ENCODE peak calls at places on chromosomes 13 and 19, in five cellular contexts. One of them, this sample, is unnamed.

GRCh38 chr13:35255241-35255640 is 221.2 kb downstream of the MAB21L1 start:
- DNase-seq in aorta: no peak
- DNase-seq in mammary epithelial cell: peak
- DNase-seq in tibial artery: no peak
- DNase-seq in transverse colon: no peak
- DNase-seq in this sample: no peak

GRCh38 chr13:50080158-50080855 is 65.1 kb downstream of the KCNRG start:
- DNase-seq in mammary epithelial cell: peak
- DNase-seq in tibial artery: peak
- DNase-seq in transverse colon: peak
- DNase-seq in aorta: no peak
- DNase-seq in this sample: peak

GRCh38 chr13:84543976-84544375 is 661.7 kb upstream of the SLITRK1 start:
- DNase-seq in tibial artery: no peak
- DNase-seq in transverse colon: no peak
- DNase-seq in mammary epithelial cell: no peak
- DNase-seq in aorta: no peak
- DNase-seq in this sample: no peak

GRCh38 chr13:96172066-96172465 is 82.2 kb downstream of the HS6ST3 start:
- DNase-seq in aorta: no peak
- DNase-seq in tibial artery: no peak
- DNase-seq in mammary epithelial cell: peak
- DNase-seq in transverse colon: no peak
- DNase-seq in this sample: no peak

GRCh38 chr13:50156722-50157121 is 141.5 kb downstream of the KCNRG start:
- DNase-seq in tibial artery: no peak
- DNase-seq in transverse colon: no peak
- DNase-seq in mammary epithelial cell: no peak
- DNase-seq in aorta: no peak
- DNase-seq in this sample: no peak

GRCh38 chr13:28922341-28922740 is 102.2 kb downstream of the MTUS2 start:
- DNase-seq in tibial artery: no peak
- DNase-seq in aorta: no peak
- DNase-seq in transverse colon: no peak
- DNase-seq in mammary epithelial cell: no peak
- DNase-seq in this sample: no peak

GRCh38 chr13:47672982-47673670 is 327.9 kb downstream of the SUCLA2 start:
- DNase-seq in transverse colon: no peak
- DNase-seq in tibial artery: no peak
- DNase-seq in mammary epithelial cell: peak
- DNase-seq in aorta: no peak
- DNase-seq in this sample: no peak

GRCh38 chr13:103547914-103548313 is 481.7 kb upstream of the SLC10A2 start:
- DNase-seq in mammary epithelial cell: peak
- DNase-seq in transverse colon: no peak
- DNase-seq in aorta: no peak
- DNase-seq in tibial artery: no peak
- DNase-seq in this sample: no peak

GRCh38 chr13:45373116-45373606 is 32.2 kb upstream of the TPT1 start:
- DNase-seq in transverse colon: peak
- DNase-seq in aorta: no peak
- DNase-seq in tibial artery: no peak
- DNase-seq in mammary epithelial cell: no peak
- DNase-seq in this sample: peak

GRCh38 chr19:39941615-39942507 is 7.4 kb upstream of the FCGBP start:
- DNase-seq in mammary epithelial cell: peak
- DNase-seq in transverse colon: peak
- DNase-seq in aorta: no peak
- DNase-seq in tibial artery: no peak
- DNase-seq in this sample: no peak

GRCh38 chr13:73428137-73428536 is 369.3 kb downstream of the KLF5 start:
- DNase-seq in aorta: no peak
- DNase-seq in mammary epithelial cell: peak
- DNase-seq in transverse colon: no peak
- DNase-seq in tibial artery: no peak
- DNase-seq in this sample: no peak

GRCh38 chr19:16638666-16639065 is 10.7 kb upstream of the MED26 start:
- DNase-seq in tibial artery: no peak
- DNase-seq in transverse colon: no peak
- DNase-seq in aorta: no peak
- DNase-seq in mammary epithelial cell: no peak
- DNase-seq in this sample: no peak

GRCh38 chr19:49347191-49347590 is 12.0 kb downstream of the CD37 start:
- DNase-seq in transverse colon: no peak
- DNase-seq in mammary epithelial cell: no peak
- DNase-seq in tibial artery: no peak
- DNase-seq in aorta: no peak
- DNase-seq in this sample: no peak

GRCh38 chr13:46495066-46495465 is 57.9 kb upstream of the LRCH1 start:
- DNase-seq in transverse colon: no peak
- DNase-seq in mammary epithelial cell: no peak
- DNase-seq in tibial artery: no peak
- DNase-seq in aorta: no peak
- DNase-seq in this sample: no peak

GRCh38 chr19:40200352-40201099 is 9.3 kb downstream of the MAP3K10 start:
- DNase-seq in aorta: no peak
- DNase-seq in mammary epithelial cell: peak
- DNase-seq in transverse colon: no peak
- DNase-seq in tibial artery: no peak
- DNase-seq in this sample: no peak

GRCh38 chr13:40961224-40961623 is 57.9 kb downstream of the ELF1 start:
- DNase-seq in tibial artery: no peak
- DNase-seq in aorta: no peak
- DNase-seq in transverse colon: no peak
- DNase-seq in mammary epithelial cell: no peak
- DNase-seq in this sample: no peak

GRCh38 chr13:36920612-36921185 is 661 bp upstream of the SMAD9 start:
- DNase-seq in aorta: no peak
- DNase-seq in transverse colon: no peak
- DNase-seq in mammary epithelial cell: no peak
- DNase-seq in tibial artery: no peak
- DNase-seq in this sample: no peak

GRCh38 chr13:94595006-94595942 is 678 bp downstream of the TGDS start:
- DNase-seq in tibial artery: no peak
- DNase-seq in aorta: peak
- DNase-seq in transverse colon: peak
- DNase-seq in mammary epithelial cell: peak
- DNase-seq in this sample: peak

GRCh38 chr13:102517959-102518358 is 78.8 kb upstream of the TPP2 start:
- DNase-seq in aorta: no peak
- DNase-seq in transverse colon: no peak
- DNase-seq in mammary epithelial cell: peak
- DNase-seq in tibial artery: no peak
- DNase-seq in this sample: no peak

GRCh38 chr19:35936738-35937268 is 629 bp downstream of the LRFN3 start:
- DNase-seq in mammary epithelial cell: no peak
- DNase-seq in tibial artery: no peak
- DNase-seq in aorta: no peak
- DNase-seq in transverse colon: no peak
- DNase-seq in this sample: no peak

GRCh38 chr13:51818771-51819511 is 15.0 kb upstream of the DHRS12 start:
- DNase-seq in mammary epithelial cell: peak
- DNase-seq in tibial artery: peak
- DNase-seq in aorta: peak
- DNase-seq in transverse colon: no peak
- DNase-seq in this sample: no peak

GRCh38 chr19:45215391-45216191 is 29.6 kb downstream of the EXOC3L2 start:
- DNase-seq in aorta: peak
- DNase-seq in mammary epithelial cell: peak
- DNase-seq in transverse colon: no peak
- DNase-seq in tibial artery: no peak
- DNase-seq in this sample: no peak

GRCh38 chr19:48321622-48322591 is 3.4 kb upstream of the EMP3 start:
- DNase-seq in transverse colon: peak
- DNase-seq in tibial artery: peak
- DNase-seq in mammary epithelial cell: peak
- DNase-seq in aorta: peak
- DNase-seq in this sample: peak

GRCh38 chr19:49132974-49133609 is 13.7 kb downstream of the PPFIA3 start:
- DNase-seq in tibial artery: no peak
- DNase-seq in mammary epithelial cell: no peak
- DNase-seq in aorta: no peak
- DNase-seq in transverse colon: peak
- DNase-seq in this sample: peak

GRCh38 chr13:73984201-73984600 is 150.0 kb downstream of the KLF12 start:
- DNase-seq in mammary epithelial cell: no peak
- DNase-seq in tibial artery: no peak
- DNase-seq in aorta: no peak
- DNase-seq in transverse colon: no peak
- DNase-seq in this sample: no peak

GRCh38 chr19:950352-951066 is 24.7 kb downstream of the ARID3A start:
- DNase-seq in tibial artery: no peak
- DNase-seq in transverse colon: no peak
- DNase-seq in aorta: no peak
- DNase-seq in mammary epithelial cell: no peak
- DNase-seq in this sample: no peak

GRCh38 chr19:6415592-6416190 is 8.9 kb downstream of the KHSRP start:
- DNase-seq in aorta: no peak
- DNase-seq in mammary epithelial cell: no peak
- DNase-seq in tibial artery: no peak
- DNase-seq in transverse colon: no peak
- DNase-seq in this sample: no peak

GRCh38 chr13:52848455-52849190 is at the start of gene PCDH8:
- DNase-seq in aorta: peak
- DNase-seq in tibial artery: no peak
- DNase-seq in transverse colon: no peak
- DNase-seq in mammary epithelial cell: no peak
- DNase-seq in this sample: no peak

GRCh38 chr13:75458696-75459422 is 23.1 kb downstream of the TBC1D4 start:
- DNase-seq in transverse colon: peak
- DNase-seq in tibial artery: no peak
- DNase-seq in aorta: no peak
- DNase-seq in mammary epithelial cell: peak
- DNase-seq in this sample: peak

GRCh38 chr13:68347220-68347619 is 1117.1 kb upstream of the PCDH9 start:
- DNase-seq in aorta: no peak
- DNase-seq in transverse colon: no peak
- DNase-seq in tibial artery: no peak
- DNase-seq in mammary epithelial cell: no peak
- DNase-seq in this sample: no peak
- H3K27ac ChIP-seq in aorta: no peak
- H3K27ac ChIP-seq in transverse colon: no peak
- H3K27ac ChIP-seq in tibial artery: no peak
- H3K27ac ChIP-seq in mammary epithelial cell: no peak
- H3K27ac ChIP-seq in this sample: no peak

DNA sequence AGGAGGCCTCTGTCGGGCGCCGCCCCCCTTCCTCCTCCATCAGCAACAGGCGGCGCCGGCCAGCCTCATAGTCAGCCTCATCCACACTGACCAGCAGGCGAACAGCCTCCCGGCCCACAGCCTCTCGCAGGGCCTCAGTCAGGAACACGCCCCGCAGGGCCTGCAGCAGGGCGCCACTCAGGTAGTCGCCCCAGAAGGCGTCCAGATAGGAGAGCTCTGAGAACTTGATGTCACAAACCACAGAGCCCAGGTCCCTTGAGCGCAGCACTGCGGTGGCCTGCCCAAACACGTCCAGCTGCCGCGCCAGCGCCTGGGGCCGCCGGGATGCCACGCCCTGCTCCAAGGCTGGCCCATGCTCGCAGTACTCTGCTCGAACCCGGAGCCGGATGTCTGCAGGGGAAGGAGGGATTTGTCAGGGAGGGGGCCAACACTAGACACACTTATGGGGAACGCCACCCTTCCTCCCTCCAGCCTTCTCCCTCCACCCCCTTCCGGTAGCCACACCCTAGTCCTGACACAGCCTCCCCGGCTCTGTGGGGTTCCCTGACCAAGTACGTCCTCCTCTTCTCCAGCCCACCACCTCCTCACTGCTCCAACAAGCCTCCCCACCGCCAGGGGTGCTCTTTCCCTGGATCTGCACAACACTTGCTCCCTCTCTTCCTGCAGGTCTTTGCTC is 17.9 kb downstream of the DEDD2 start:
- DNase-seq in mammary epithelial cell: peak
- DNase-seq in aorta: peak
- DNase-seq in tibial artery: no peak
- DNase-seq in transverse colon: peak
- DNase-seq in this sample: no peak
- H3K27ac ChIP-seq in mammary epithelial cell: peak
- H3K27ac ChIP-seq in aorta: no peak
- H3K27ac ChIP-seq in tibial artery: no peak
- H3K27ac ChIP-seq in transverse colon: peak
- H3K27ac ChIP-seq in this sample: peak

GRCh38 chr19:11256189-11256588 is 6.1 kb downstream of the DOCK6 start:
- DNase-seq in mammary epithelial cell: no peak
- DNase-seq in transverse colon: no peak
- DNase-seq in tibial artery: no peak
- DNase-seq in aorta: no peak
- DNase-seq in this sample: no peak

GRCh38 chr19:11254662-11255061 is 7.7 kb downstream of the DOCK6 start:
- DNase-seq in aorta: no peak
- DNase-seq in tibial artery: no peak
- DNase-seq in transverse colon: no peak
- DNase-seq in mammary epithelial cell: no peak
- DNase-seq in this sample: no peak

GRCh38 chr19:11251650-11252314 is 10.5 kb downstream of the DOCK6 start:
- DNase-seq in transverse colon: no peak
- DNase-seq in aorta: no peak
- DNase-seq in mammary epithelial cell: no peak
- DNase-seq in tibial artery: no peak
- DNase-seq in this sample: no peak

GRCh38 chr19:11251217-11251616 is 11.1 kb downstream of the DOCK6 start:
- DNase-seq in aorta: no peak
- DNase-seq in tibial artery: no peak
- DNase-seq in mammary epithelial cell: no peak
- DNase-seq in transverse colon: no peak
- DNase-seq in this sample: no peak

GRCh38 chr19:11252665-11253355 is 9.5 kb downstream of the DOCK6 start:
- DNase-seq in mammary epithelial cell: no peak
- DNase-seq in transverse colon: no peak
- DNase-seq in aorta: no peak
- DNase-seq in tibial artery: no peak
- DNase-seq in this sample: no peak
- H3K27ac ChIP-seq in mammary epithelial cell: no peak
- H3K27ac ChIP-seq in transverse colon: peak
- H3K27ac ChIP-seq in aorta: no peak
- H3K27ac ChIP-seq in tibial artery: no peak
- H3K27ac ChIP-seq in this sample: no peak

DNA sequence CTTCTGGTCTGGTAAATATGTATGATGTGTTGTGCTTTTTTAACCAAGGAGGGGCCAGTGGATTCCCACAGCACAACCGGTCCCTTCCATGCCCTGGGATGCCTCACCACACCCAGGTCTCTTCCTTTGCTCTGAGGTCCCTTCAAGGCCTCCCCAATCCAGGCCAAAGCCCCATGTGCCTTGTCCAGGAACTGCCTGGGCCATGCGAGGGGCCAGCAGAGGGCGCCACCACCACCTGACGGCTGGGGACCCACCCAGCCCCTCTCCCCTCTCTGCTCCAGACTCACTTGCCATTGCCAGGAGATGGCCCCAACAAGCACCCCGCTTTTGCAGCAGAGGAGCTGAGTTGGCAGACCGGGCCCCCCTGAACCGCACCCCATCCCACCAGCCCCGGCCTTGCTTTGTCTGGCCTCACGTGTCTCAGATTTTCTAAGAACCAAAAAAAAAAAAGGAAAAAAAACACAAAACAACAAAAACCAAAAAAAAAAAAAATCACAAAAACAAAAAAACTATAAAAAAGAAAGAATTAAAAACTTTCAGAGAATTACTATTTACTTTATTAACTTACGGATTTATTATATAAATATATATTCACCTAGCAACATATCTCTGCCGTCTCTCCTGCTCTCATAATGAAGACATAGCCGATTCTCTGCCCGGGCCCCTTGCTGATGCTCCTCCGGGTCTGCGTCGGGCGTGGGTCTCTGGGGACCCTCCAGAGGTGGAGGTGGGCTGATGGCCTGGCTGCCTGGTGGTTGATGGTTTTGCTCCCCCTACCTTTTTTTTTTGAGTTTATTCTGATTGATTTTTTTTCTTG is 14.4 kb downstream of the CAPN12 start:
- DNase-seq in tibial artery: peak
- DNase-seq in mammary epithelial cell: peak
- DNase-seq in transverse colon: peak
- DNase-seq in aorta: peak
- DNase-seq in this sample: peak
- H3K27ac ChIP-seq in tibial artery: peak
- H3K27ac ChIP-seq in mammary epithelial cell: no peak
- H3K27ac ChIP-seq in transverse colon: peak
- H3K27ac ChIP-seq in aorta: no peak
- H3K27ac ChIP-seq in this sample: no peak